ENCODE peak calls at places on chromosome 16, in five cellular contexts. Z is tibial artery, W is nephron progenitor cell, K is endothelial cell, C is heart right ventricle. V is an unnamed sample.

GRCh38 chr16:54594646-54595381 is 308.2 kb upstream of the IRX3 start:
- DNase-seq in Z (no peak), W (no peak), K (no peak), C (no peak), V (no peak)

GRCh38 chr16:56990407-56991286 is 1.3 kb downstream of the NLRC5 start:
- DNase-seq in Z (no peak), W (no peak), K (no peak), C (no peak), V (no peak)

GRCh38 chr16:86676216-86676800 is 98.0 kb downstream of the FOXL1 start:
- DNase-seq in Z (no peak), W (no peak), K (no peak), C (no peak), V (no peak)

GRCh38 chr16:31869511-31870201 is 4.0 kb upstream of the ZNF267 start:
- DNase-seq in Z (no peak), W (no peak), K (peak), C (peak), V (peak)

GRCh38 chr16:68396481-68396880 is 51.8 kb downstream of the SMPD3 start:
- DNase-seq in Z (no peak), W (peak), K (peak), C (no peak), V (no peak)

GRCh38 chr16:28610595-28611270 is 889 bp upstream of the SULT1A1 start:
- DNase-seq in Z (no peak), W (no peak), K (no peak), C (no peak), V (no peak)

GRCh38 chr16:57341441-57342303 is 16.9 kb upstream of the CCL22 start:
- DNase-seq in Z (no peak), W (no peak), K (no peak), C (no peak), V (no peak)

GRCh38 chr16:84973776-84974523 is 37.4 kb downstream of the ZDHHC7 start:
- DNase-seq in Z (no peak), W (no peak), K (no peak), C (no peak), V (no peak)

GRCh38 chr16:75218256-75219076 is at the start of gene CTRB1:
- DNase-seq in Z (no peak), W (no peak), K (no peak), C (no peak), V (peak)

GRCh38 chr16:85554791-85555548 is 58.2 kb upstream of the GSE1 start:
- DNase-seq in Z (peak), W (peak), K (peak), C (peak), V (peak)

GRCh38 chr16:72203401-72203800 is 31.4 kb upstream of the PMFBP1 start:
- DNase-seq in Z (peak), W (no peak), K (no peak), C (peak), V (peak)

GRCh38 chr16:24984903-24985675 is 30.1 kb downstream of the ARHGAP17 start:
- DNase-seq in Z (no peak), W (no peak), K (no peak), C (no peak), V (no peak)

GRCh38 chr16:4884972-4885874 is 37.9 kb downstream of the UBN1 start:
- DNase-seq in Z (no peak), W (no peak), K (no peak), C (no peak), V (no peak)

GRCh38 chr16:17744903-17745581 is 274.3 kb upstream of the XYLT1 start:
- DNase-seq in Z (no peak), W (peak), K (no peak), C (no peak), V (no peak)

GRCh38 chr16:57804111-57804837 is 2.0 kb upstream of the KIFC3 start:
- DNase-seq in Z (no peak), W (no peak), K (no peak), C (no peak), V (no peak)

GRCh38 chr16:96935-97381 is 18.9 kb downstream of the MPG start:
- DNase-seq in Z (peak), W (peak), K (peak), C (peak), V (peak)

GRCh38 chr16:63742150-63742549 is 1379.7 kb downstream of the CDH11 start:
- DNase-seq in Z (no peak), W (no peak), K (no peak), C (no peak), V (no peak)

GRCh38 chr16:1688807-1689560 is 10.9 kb downstream of the JPT2 start:
- DNase-seq in Z (no peak), W (no peak), K (no peak), C (peak), V (no peak)

GRCh38 chr16:4922721-4923342 is 14.1 kb downstream of the PPL start:
- DNase-seq in Z (no peak), W (no peak), K (no peak), C (no peak), V (no peak)

DNA sequence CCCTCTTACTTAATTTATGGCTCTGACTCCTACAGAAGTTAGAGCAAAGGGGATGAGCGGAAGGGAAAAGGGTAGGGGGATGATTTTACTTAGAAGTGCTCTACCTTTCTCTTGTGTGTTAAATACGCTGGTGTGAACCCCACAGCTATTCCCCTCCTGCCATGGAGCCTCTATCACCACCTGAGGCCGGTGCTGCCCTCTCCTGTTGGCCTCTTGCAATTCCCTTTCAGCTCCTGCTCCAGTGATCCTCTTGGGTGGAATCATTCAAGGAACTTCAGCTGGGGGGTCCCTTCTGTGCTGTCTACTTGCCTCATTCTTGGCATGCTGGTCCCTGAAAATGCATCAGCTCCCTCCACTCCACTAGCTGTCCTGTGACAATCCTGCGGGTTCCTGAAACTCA is 41.8 kb upstream of the CDH8 start:
- DNase-seq in Z (no peak), W (peak), K (peak), C (no peak), V (no peak)
- TF ChIP-seq CTCF in Z (no peak), W (peak), K (peak), C (no peak), V (peak)

DNA sequence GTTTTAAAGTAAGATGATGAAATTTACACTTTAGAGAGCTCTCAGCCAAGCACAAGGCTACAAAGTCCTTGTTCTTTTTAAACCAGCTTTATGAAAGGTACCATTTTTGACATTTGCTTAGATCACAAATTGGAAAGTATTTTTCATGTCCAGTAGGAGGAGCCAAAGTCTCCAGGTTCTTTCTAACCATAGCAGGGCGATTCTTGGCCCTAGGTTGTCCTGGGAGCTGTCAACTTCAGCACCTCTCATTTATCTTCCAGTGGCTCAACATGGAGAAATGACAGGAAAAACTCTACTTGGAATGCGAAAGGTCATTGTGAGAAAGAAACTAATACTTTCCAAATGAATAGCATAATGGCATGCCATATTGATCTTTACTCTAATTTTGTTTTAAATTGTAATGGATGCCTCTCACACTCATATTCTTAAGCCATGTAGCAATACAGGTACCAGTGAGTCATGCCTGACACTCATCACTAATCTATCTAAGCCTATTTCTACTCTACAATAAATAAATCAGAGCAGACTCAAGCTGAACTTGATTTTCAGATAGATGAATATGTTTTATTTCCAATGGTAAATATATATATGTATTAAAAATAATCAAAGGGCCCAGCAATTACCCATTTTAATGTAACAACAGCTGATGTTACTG is 919.1 kb upstream of the EEF2KMT start:
- DNase-seq in Z (no peak), W (peak), K (peak), C (no peak), V (no peak)
- TF ChIP-seq CTCF in Z (no peak), W (peak), K (peak), C (no peak), V (no peak)

GRCh38 chr16:88309174-88309904 is 73.4 kb upstream of the ZNF469 start:
- DNase-seq in Z (no peak), W (no peak), K (no peak), C (no peak), V (no peak)

GRCh38 chr16:88310796-88311605 is 71.8 kb upstream of the ZNF469 start:
- DNase-seq in Z (no peak), W (no peak), K (no peak), C (no peak), V (no peak)

GRCh38 chr16:88312732-88313131 is 70.0 kb upstream of the ZNF469 start:
- DNase-seq in Z (no peak), W (no peak), K (no peak), C (no peak), V (no peak)

GRCh38 chr16:88308441-88309173 is 74.2 kb upstream of the ZNF469 start:
- DNase-seq in Z (no peak), W (no peak), K (no peak), C (no peak), V (no peak)

DNA sequence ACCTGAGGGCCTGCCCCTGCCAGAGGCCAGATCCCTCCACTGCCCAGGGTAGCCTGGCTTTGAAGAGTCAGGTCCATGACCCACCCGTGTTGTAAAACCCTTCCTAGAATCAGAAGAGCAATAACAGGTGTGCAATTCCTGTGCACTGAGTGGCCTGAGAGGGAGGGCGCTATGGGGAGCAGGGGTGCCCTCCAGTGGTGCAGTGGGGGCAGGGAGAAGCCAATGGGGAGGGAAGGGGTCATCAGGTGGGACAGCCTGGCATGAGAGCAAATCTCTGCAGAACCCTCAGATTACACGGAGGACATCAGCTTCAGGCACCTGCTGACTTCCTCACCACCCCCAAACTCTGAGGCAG is 72.9 kb upstream of the ZNF469 start:
- DNase-seq in Z (no peak), W (no peak), K (no peak), C (no peak), V (no peak)
- TF ChIP-seq CTCF in Z (no peak), W (no peak), K (no peak), C (peak), V (peak)

GRCh38 chr16:81879625-81880024 is 100.5 kb downstream of the PLCG2 start:
- DNase-seq in Z (no peak), W (no peak), K (no peak), C (no peak), V (no peak)
- TF ChIP-seq CTCF in Z (no peak), W (no peak), K (peak), C (no peak), V (peak)

GRCh38 chr16:50593410-50594139 is 45.4 kb downstream of the NKD1 start:
- DNase-seq in Z (no peak), W (peak), K (peak), C (no peak), V (no peak)
- TF ChIP-seq CTCF in Z (no peak), W (peak), K (peak), C (peak), V (peak)

DNA sequence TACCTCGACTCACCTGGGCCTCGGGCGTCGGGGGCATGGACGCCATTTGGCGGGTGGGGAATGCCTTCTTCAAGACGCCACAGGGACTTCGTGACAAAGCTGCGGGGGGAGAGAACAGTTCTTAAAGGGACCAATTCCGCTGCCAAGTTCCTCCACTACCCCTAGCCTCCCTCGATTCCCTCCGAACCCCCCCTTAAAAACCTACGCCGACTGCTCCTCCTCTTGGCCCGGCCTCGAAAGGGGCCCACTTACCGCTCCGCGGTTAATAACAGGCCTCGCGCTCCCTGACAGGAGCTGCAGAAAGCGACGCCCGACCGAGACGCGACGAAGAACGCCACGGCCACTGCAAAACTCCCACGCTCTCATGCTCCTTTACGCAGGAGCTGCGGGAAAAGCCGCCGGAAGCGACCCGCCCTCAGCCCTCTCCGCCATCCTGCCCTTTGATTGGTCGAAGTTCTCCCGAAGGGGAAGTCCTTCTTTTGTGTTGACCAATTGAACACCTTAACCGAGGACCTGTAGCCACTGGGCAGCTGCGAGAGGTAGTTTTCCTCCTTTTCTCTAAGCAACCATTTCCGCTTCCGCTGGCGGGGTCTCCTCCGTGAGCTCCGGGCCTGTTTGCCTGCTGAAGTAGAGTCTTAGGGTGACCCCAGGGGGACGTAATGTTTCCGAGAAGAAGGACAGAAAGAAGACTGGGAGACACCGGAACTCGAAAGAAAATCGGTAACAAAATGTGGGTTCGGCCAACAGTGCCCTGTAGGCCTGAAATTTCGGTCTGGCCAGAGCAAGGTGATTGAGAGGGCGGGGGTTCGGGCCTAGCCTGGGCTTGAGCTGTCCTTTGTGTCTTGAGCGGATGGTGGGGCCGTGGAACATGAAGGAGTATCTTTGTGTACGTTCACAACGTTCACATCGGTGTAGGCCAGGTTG is at the start of the genes NAA60 and ZNF597:
- DNase-seq in Z (peak), W (peak), K (peak), C (peak), V (peak)
- TF ChIP-seq CTCF in Z (no peak), W (no peak), K (no peak), C (no peak), V (no peak)

DNA sequence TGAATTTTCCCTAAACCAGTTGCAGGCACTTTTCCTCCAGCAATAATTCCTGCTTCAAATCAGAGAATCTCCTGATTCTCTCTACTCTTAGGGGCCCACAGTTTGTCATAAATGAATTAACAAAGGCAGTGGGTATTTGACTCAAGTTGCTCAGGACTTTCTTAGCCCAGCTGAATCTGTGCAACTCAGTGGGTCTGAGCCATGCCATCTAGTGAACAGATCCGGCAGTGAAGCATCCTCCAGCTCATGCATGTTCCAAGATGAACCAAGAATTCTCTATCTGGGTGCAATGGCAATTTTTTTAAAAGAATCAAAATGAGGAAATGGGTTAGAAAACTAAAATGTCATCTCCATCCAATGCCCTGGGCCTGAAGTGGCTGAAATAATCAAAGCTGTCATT is 575.2 kb upstream of the CDH11 start:
- DNase-seq in Z (no peak), W (no peak), K (no peak), C (no peak), V (no peak)
- TF ChIP-seq CTCF in Z (no peak), W (no peak), K (no peak), C (no peak), V (no peak)

GRCh38 chr16:10668322-10669045 is 26.2 kb downstream of the TEKT5 start:
- DNase-seq in Z (no peak), W (peak), K (peak), C (no peak), V (peak)
- TF ChIP-seq CTCF in Z (no peak), W (peak), K (no peak), C (peak), V (peak)

GRCh38 chr16:22813946-22814325 is at the start of gene HS3ST2:
- DNase-seq in Z (peak), W (peak), K (peak), C (peak), V (peak)
- TF ChIP-seq CTCF in Z (no peak), W (peak), K (no peak), C (peak), V (no peak)

DNA sequence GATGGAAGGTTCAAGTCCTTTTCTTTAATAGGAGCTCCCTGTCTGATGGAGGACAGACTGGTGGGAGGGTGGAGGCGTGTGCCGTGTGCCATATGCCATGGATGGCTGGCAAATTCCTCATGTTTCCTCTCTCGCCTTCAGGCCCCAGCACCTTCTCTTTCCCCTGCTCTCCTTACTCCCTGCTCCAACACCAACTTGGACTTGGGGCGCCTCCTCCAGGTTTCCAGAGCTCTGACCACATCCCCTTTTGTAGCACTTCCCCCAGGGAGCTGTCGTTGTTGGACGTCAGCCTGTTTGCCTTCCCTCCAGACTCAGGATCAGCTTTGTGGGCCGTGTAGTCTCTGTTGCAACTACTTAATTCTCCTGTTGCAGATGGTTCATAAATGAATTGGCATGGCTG is 30.7 kb downstream of the TMC7 start:
- DNase-seq in Z (no peak), W (no peak), K (no peak), C (peak), V (no peak)
- TF ChIP-seq CTCF in Z (no peak), W (no peak), K (no peak), C (no peak), V (no peak)

V was measured in GM13977.